ENCODE peak calls at places on chromosomes 16 and 17, in six cellular contexts. P, L, M, K, Y and S are unnamed samples.

GRCh38 chr16:52494145-52494544 is 52.8 kb downstream of the TOX3 start:
- DNase-seq in L (no peak), M (no peak), Y (no peak), K (no peak), P (no peak), S (no peak)

GRCh38 chr16:75304521-75305363 is 53.3 kb upstream of the BCAR1 start:
- DNase-seq in L (no peak), K (peak), Y (peak), M (peak), P (peak), S (peak)

GRCh38 chr17:45976391-45976754 is 22.7 kb upstream of the STH start:
- DNase-seq in K (no peak), P (no peak), M (no peak), L (no peak), Y (no peak), S (no peak)

GRCh38 chr17:77885678-77886386 is 72.7 kb upstream of the TNRC6C start:
- DNase-seq in M (no peak), P (no peak), L (no peak), K (no peak), Y (no peak), S (no peak)

GRCh38 chr16:69204106-69204655 is 17.2 kb downstream of the SNTB2 start:
- DNase-seq in L (no peak), M (no peak), Y (no peak), P (no peak), K (no peak), S (no peak)

GRCh38 chr17:9215465-9215864 is 194.2 kb downstream of the NTN1 start:
- DNase-seq in Y (no peak), M (no peak), L (no peak), P (no peak), K (no peak), S (no peak)

GRCh38 chr17:36001862-36002603 is 680 bp upstream of the CCL15 start:
- DNase-seq in Y (no peak), P (no peak), M (no peak), K (peak), L (no peak), S (no peak)

GRCh38 chr16:31134091-31134571 is 1.4 kb downstream of the PRSS8 start:
- DNase-seq in K (no peak), M (no peak), Y (no peak), L (no peak), P (no peak), S (no peak)

GRCh38 chr17:12089809-12090384 is 69.2 kb downstream of the MAP2K4 start:
- DNase-seq in P (no peak), K (no peak), L (no peak), M (peak), Y (peak), S (no peak)

GRCh38 chr17:61519754-61520440 is 67.7 kb downstream of the TBX4 start:
- DNase-seq in L (no peak), K (no peak), M (no peak), P (no peak), Y (no peak), S (no peak)

GRCh38 chr16:63578791-63579190 is 1542.6 kb upstream of the CDH8 start:
- DNase-seq in K (no peak), Y (no peak), M (no peak), P (no peak), L (no peak), S (no peak)

GRCh38 chr16:64933890-64934289 is 188.0 kb downstream of the CDH11 start:
- DNase-seq in Y (no peak), M (no peak), K (no peak), P (no peak), L (no peak), S (no peak)

GRCh38 chr17:19986941-19987714 is 9.5 kb upstream of the AKAP10 start:
- DNase-seq in K (peak), Y (no peak), M (no peak), P (no peak), L (no peak), S (no peak)

GRCh38 chr17:65857713-65858112 is 296.3 kb upstream of the AXIN2 start:
- DNase-seq in M (no peak), P (no peak), L (no peak), K (no peak), Y (no peak), S (peak)

GRCh38 chr17:39270923-39271322 is 45.2 kb upstream of the STAC2 start:
- DNase-seq in M (no peak), Y (no peak), P (no peak), K (no peak), L (peak), S (peak)

GRCh38 chr16:78464833-78465232 is 365.4 kb downstream of the WWOX start:
- DNase-seq in Y (no peak), M (no peak), K (no peak), L (no peak), P (no peak), S (no peak)

GRCh38 chr17:4833941-4834501 is 881 bp downstream of the MINK1 start:
- DNase-seq in Y (no peak), K (no peak), M (no peak), L (peak), P (peak), S (no peak)

GRCh38 chr17:74737299-74738050 is 419 bp downstream of the RAB37 start:
- DNase-seq in L (peak), M (peak), K (no peak), Y (no peak), P (peak), S (no peak)

GRCh38 chr16:66569131-66569530 is 2.9 kb downstream of the CMTM1 start:
- DNase-seq in P (no peak), Y (no peak), L (no peak), M (no peak), K (no peak), S (no peak)

GRCh38 chr17:9432867-9433495 is 142.6 kb downstream of the STX8 start:
- DNase-seq in M (no peak), Y (no peak), L (peak), K (no peak), P (no peak), S (peak)

GRCh38 chr16:51139568-51139967 is 11.5 kb downstream of the SALL1 start:
- DNase-seq in M (no peak), P (no peak), L (no peak), Y (no peak), K (no peak), S (no peak)

GRCh38 chr17:22510504-22510903 is 818.2 kb downstream of the KCNJ18 start:
- DNase-seq in Y (no peak), K (no peak), P (no peak), L (no peak), M (no peak), S (no peak)

GRCh38 chr16:29995911-29996772 is at the start of gene INO80E:
- DNase-seq in P (peak), M (peak), K (peak), Y (peak), L (peak), S (peak)

GRCh38 chr17:40547079-40547784 is 18.0 kb downstream of the CCR7 start:
- DNase-seq in M (no peak), P (no peak), K (peak), L (peak), Y (no peak), S (no peak)

GRCh38 chr16:66135376-66135775 is 231.1 kb upstream of the CDH5 start:
- DNase-seq in L (no peak), M (no peak), P (peak), Y (no peak), K (peak), S (no peak)

GRCh38 chr16:12410842-12411490 is 392.7 kb downstream of the CPPED1 start:
- DNase-seq in K (no peak), M (no peak), P (no peak), Y (no peak), L (no peak), S (no peak)

GRCh38 chr16:84599528-84600202 is 18.2 kb downstream of the COTL1 start:
- DNase-seq in M (no peak), K (no peak), P (peak), Y (peak), L (peak), S (peak)

GRCh38 chr16:31870809-31871208 is 2.8 kb upstream of the ZNF267 start:
- DNase-seq in K (no peak), L (no peak), Y (no peak), M (no peak), P (no peak), S (no peak)

GRCh38 chr16:75589301-75589700 is 23.1 kb downstream of the GABARAPL2 start:
- DNase-seq in M (no peak), Y (no peak), L (no peak), P (no peak), K (peak), S (no peak)

DNA sequence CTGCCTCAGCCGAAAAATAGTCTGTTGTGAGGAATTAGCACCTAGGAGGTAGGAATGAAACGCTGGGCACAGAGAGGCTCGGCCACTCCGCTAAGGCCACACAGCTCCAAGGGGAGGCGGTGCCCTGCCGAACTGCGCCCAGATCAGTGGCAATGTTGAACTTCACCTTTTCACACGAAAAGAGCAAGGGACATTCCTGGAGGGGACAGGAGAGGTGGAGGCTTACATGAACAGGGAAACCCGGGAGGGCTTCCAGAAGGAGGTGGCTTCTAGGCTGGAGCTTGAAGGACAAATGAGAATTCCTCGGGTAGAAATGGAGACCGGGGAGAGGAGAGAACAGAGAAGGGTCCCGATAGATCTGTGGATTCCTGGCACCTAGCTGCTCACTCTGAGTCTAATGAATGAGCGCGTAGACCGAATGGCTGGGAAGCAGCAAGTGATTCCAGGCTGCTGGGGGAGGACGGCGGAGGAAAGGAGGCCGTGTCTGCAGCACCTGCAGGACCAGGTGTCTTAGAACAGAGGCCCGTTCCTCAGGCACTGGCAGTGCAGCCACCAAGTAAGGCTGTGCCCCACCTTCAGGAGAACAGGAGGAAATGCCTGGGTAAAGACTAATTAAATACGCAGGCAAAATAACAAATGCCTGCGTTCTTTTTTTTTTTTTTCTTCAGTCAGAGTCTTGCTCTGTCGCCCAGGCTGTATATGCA is 723 bp upstream of the SLC38A10 start:
- DNase-seq in M (peak), P (no peak), K (no peak), Y (peak), L (peak), S (no peak)
- TF ChIP-seq CTCF in M (peak), P (no peak), K (no peak), Y (peak), L (peak), S (peak)

DNA sequence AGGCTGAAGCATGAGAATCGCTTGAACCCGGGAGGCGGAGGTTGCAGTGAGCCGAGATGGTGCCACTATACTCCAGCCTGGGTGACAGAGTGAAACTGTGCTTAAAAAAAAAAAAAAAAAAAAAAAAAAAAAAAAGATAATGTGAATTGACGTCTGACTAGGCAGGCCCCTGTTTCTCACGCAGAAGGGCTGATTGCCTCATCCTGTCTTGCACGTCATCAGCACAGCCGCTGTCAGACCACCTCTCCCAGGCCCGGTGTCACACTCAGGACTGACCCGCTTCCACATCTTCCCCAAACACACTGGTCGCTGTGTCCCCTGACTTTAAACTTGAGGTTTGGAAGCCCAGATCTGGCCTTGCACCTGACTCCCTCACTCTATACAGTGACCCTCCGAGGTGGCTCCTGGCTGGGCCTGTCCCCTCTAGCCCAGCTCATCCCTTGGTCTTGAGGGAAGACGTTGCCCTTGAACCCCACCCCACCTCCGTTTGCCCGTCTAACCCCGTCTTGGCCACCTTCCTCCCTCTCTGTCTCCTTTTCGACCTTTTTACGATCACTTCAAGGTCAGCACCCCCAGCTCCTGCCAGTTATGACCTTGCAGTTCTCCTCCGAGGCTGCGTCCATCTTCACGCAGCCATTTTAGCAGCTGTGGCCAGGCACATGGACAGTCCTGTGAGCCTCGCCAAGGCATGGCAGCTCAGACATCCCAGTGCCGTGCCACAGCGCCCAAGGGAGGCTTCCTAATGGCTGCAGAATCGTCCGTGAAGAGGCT is 149.9 kb upstream of the PLCG2 start:
- DNase-seq in M (no peak), Y (no peak), P (no peak), L (no peak), K (no peak), S (no peak)
- H3K4me3 ChIP-seq in M (no peak), Y (no peak), P (no peak), L (no peak), K (no peak), S (no peak)

GRCh38 chr16:13923703-13924298 is 3.8 kb downstream of the ERCC4 start:
- DNase-seq in M (peak), P (no peak), Y (no peak), K (no peak), L (peak), S (no peak)
- TF ChIP-seq CTCF in M (peak), P (peak), Y (peak), K (peak), L (peak), S (peak)

DNA sequence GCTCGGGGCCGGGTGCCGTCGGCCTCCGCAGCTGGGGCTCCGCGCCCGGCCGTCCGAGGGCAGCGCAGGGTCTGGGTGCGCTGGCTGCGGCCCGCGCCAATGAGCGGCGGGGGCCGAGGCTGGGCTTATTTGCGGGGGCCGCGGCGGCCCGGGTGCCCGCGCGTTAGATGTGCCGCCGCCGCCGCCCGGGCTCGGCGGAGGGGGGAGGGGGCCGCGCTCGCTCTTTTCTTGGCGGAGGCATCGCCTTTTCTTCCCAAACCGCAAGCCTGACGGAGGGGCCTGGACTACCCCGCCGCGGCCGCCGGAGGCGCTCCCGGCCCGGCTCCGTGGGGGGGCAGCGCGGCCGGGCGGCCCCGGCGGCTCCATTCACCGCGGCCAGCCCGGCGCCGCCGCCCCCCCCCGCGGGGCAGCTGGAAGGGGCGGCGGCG is at the start of gene NOTUM:
- DNase-seq in P (peak), M (peak), L (no peak), Y (no peak), K (no peak), S (no peak)
- H3K4me3 ChIP-seq in P (no peak), M (peak), L (no peak), Y (no peak), K (no peak), S (no peak)

GRCh38 chr17:58515286-58515685 is 848 bp upstream of the MTMR4 start:
- DNase-seq in M (no peak), L (no peak), P (no peak), Y (no peak), K (no peak), S (no peak)

GRCh38 chr17:58513391-58513912 is 986 bp downstream of the MTMR4 start:
- DNase-seq in M (no peak), Y (no peak), P (no peak), L (peak), K (no peak), S (no peak)

GRCh38 chr17:58514795-58515157 is 338 bp upstream of the MTMR4 start:
- DNase-seq in M (no peak), L (no peak), P (no peak), K (no peak), Y (no peak), S (no peak)

GRCh38 chr17:58516644-58517377 is 2.4 kb upstream of the MTMR4 start:
- DNase-seq in M (no peak), L (no peak), Y (no peak), K (no peak), P (no peak), S (no peak)

DNA sequence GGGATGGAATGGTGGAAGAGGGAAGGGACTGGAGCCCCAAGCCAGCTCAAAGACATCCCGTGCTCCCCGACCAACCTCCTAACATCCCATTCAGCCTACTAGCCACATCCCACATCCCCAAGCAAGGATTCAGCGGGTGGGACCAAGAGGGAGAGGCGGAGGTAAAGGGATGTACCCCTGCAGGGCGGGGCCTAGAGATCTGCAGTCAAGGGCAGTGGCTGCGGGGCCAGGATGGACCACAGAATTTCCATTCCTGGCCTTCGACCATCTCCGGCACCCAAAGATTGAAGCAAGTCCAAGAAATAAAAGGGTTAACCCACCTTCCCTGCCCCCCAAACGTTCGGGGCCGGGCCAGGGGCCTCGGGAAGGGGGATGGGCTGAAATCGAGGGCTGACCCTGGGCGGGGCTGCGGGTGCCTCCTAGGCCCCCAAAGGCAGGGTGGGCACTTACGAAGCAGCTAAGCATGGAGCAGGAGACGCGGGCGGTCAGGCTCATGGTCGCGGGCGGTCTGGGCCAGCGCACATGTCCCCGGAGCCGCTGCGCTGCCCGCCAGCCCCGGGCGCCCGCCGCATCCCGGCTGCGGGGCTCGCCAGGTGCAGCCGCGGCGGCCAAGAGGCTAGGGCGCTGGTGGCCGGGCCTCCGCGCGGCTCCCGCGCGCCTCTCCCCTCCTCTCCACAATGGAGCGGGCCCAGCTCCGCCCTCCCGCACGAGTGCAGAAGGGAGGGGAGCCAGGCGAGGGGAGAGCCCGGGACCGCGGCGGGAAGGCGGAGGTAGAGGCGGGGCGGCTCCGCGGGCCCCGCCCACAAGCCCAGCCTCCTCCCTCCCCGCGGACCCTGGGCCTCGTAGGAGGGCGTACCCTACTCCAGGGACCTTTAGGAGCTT is at the start of gene MTMR4:
- DNase-seq in M (peak), L (peak), K (peak), Y (no peak), P (peak), S (no peak)
- TF ChIP-seq CTCF in M (no peak), L (no peak), K (no peak), Y (no peak), P (no peak), S (no peak)

DNA sequence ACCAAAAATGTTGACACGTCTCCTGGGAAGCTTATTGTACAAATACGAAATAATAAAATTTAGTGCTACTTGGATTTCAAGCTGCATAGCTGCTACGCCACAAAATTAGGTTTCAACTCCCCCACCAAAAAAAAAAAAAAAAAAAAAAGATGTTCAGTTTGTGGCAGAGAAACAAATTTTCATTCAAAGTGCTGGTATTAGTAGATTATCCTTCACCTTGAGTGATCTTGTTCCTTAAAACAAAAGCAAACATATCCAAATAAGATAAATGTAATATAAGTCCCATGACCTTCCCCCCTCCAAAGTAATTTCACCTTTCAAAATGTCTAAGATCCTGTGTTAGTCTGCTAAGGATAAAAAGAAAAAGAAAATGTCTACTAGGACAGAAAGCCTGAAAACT is 2.2 kb downstream of the TOB1 start:
- DNase-seq in P (no peak), Y (no peak), L (no peak), M (no peak), K (no peak), S (no peak)
- H3K4me3 ChIP-seq in P (peak), Y (peak), L (no peak), M (peak), K (no peak), S (peak)